ENCODE peak calls at places on chromosomes 11 and 22, in six cellular contexts. T is K562, A is heart left ventricle, R is fibroblast of pulmonary artery, Y is psoas muscle, G is glutamatergic neuron. B is an unnamed sample.

GRCh38 chr11:108857382-108857781 is 192.5 kb downstream of the DDX10 start:
- DNase-seq in T (no peak), A (no peak), R (peak), Y (no peak), G (no peak), B (no peak)

GRCh38 chr11:133695376-133695775 is 149.9 kb downstream of the SPATA19 start:
- DNase-seq in T (no peak), A (no peak), R (no peak), Y (no peak), G (no peak), B (no peak)

GRCh38 chr11:65476632-65477270 is 22.1 kb upstream of the MALAT1 start:
- DNase-seq in T (no peak), A (no peak), R (no peak), Y (peak), G (no peak), B (no peak)

GRCh38 chr22:28346308-28346707 is 333.3 kb downstream of the TTC28 start:
- DNase-seq in T (no peak), A (no peak), R (no peak), Y (no peak), G (no peak), B (no peak)

GRCh38 chr11:111833524-111833923 is 37.9 kb downstream of the ALG9 start:
- DNase-seq in T (no peak), A (no peak), R (peak), Y (no peak), G (no peak), B (no peak)

GRCh38 chr22:19896665-19897355 is 42.1 kb upstream of the GNB1L start:
- DNase-seq in T (peak), A (no peak), R (no peak), Y (no peak), G (no peak), B (no peak)

GRCh38 chr22:33109532-33110148 is 51.5 kb upstream of the SYN3 start:
- DNase-seq in T (no peak), A (no peak), R (no peak), Y (no peak), G (no peak), B (no peak)

GRCh38 chr22:37032535-37033460 is 13.3 kb downstream of the MPST start:
- DNase-seq in T (no peak), A (no peak), R (peak), Y (peak), G (no peak), B (peak)

GRCh38 chr11:71914127-71914526 is 14.3 kb downstream of the XNDC1N start:
- DNase-seq in T (no peak), A (no peak), R (no peak), Y (no peak), G (no peak), B (no peak)

GRCh38 chr11:86588566-86589090 is 83.8 kb downstream of the ME3 start:
- DNase-seq in T (no peak), A (no peak), R (no peak), Y (no peak), G (no peak), B (no peak)

GRCh38 chr11:2459796-2460531 is 15.2 kb downstream of the KCNQ1 start:
- DNase-seq in T (no peak), A (peak), R (no peak), Y (no peak), G (no peak), B (no peak)

GRCh38 chr22:50577987-50578775 is at the start of gene CPT1B:
- DNase-seq in T (peak), A (no peak), R (no peak), Y (peak), G (peak), B (no peak)
- TF ChIP-seq CTCF in T (no peak), A (peak), R (no peak), Y (no peak), G (no peak), B (no peak)

GRCh38 chr11:73365352-73366264 is 10.6 kb upstream of the RELT start:
- DNase-seq in T (no peak), A (no peak), R (no peak), Y (no peak), G (no peak), B (no peak)

GRCh38 chr11:73367482-73368024 is 8.6 kb upstream of the RELT start:
- DNase-seq in T (no peak), A (no peak), R (no peak), Y (no peak), G (no peak), B (no peak)

GRCh38 chr11:73366953-73367352 is 9.2 kb upstream of the RELT start:
- DNase-seq in T (no peak), A (no peak), R (no peak), Y (no peak), G (no peak), B (no peak)

GRCh38 chr11:73363147-73363546 is 13.1 kb upstream of the RELT start:
- DNase-seq in T (no peak), A (no peak), R (no peak), Y (no peak), G (no peak), B (no peak)

DNA sequence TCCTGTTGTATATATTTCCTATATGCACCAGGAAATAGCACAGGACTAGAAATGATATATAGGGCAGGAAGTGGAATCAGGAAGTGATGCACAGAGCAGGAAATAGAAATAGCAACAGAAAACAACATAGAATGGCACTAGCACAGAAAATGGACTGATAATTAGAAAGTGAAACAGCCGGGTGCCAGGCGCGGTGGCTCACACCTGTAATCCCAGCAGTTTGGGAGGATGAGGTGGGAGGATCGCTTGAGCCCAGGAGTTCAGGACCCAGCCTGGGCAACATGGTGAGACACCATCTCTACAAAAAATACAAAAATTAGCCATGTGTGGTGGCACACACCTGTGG is 10.0 kb upstream of the RELT start:
- DNase-seq in T (no peak), A (no peak), R (no peak), Y (no peak), G (no peak), B (no peak)
- TF ChIP-seq CTCF in T (no peak), A (no peak), R (no peak), Y (no peak), G (no peak), B (no peak)

GRCh38 chr11:130624946-130625345 is 176.5 kb downstream of the ADAMTS15 start:
- DNase-seq in T (no peak), A (no peak), R (no peak), Y (no peak), G (no peak), B (no peak)

GRCh38 chr11:130620566-130620965 is 172.1 kb downstream of the ADAMTS15 start:
- DNase-seq in T (no peak), A (no peak), R (no peak), Y (no peak), G (no peak), B (no peak)

GRCh38 chr11:130625907-130626306 is 177.5 kb downstream of the ADAMTS15 start:
- DNase-seq in T (no peak), A (no peak), R (no peak), Y (no peak), G (no peak), B (no peak)

GRCh38 chr11:130622126-130622525 is 173.7 kb downstream of the ADAMTS15 start:
- DNase-seq in T (no peak), A (no peak), R (no peak), Y (no peak), G (no peak), B (no peak)

GRCh38 chr11:130623909-130624668 is 175.6 kb downstream of the ADAMTS15 start:
- DNase-seq in T (no peak), A (no peak), R (no peak), Y (no peak), G (no peak), B (no peak)
- TF ChIP-seq CTCF in T (no peak), A (no peak), R (no peak), Y (no peak), G (no peak), B (no peak)

DNA sequence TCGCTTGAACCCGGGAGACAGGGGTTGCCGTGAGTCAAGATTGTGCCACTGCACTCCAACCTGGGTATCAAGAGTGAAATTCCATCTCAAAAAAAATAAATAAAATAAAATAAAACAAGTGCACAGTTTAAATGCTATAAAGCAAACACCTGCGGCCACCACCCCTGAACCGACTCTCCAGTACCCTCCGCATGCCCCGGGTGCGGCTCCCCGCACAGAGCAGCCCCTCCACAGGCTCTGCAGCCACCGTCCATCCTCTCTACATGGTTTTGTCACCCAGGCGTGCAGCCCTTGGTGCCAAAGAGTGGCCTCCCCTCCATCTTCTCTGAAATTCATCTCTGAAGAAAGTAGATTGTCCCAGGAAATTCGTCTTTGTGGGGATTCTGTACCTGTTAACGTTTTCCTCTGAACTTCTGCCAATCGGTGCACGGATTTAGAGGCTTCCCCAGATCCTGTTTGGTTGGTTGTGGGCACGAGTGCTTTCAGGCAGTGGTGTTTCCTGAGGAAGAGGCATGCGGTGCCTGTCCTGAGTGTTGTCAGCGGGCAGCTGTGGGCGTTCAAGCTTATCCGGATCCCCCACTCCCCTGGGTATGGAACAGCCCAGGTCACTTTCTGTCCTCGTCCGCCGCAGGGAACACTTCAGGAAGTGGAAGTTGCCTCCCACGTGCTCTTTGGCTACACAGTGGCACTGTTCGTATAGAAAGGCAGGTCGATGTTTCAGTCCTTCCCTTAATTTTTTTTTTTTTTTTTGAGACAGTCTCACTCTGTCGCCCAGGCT is 4.1 kb downstream of the MIOX start:
- DNase-seq in T (no peak), A (no peak), R (no peak), Y (no peak), G (no peak), B (no peak)
- TF ChIP-seq CTCF in T (no peak), A (no peak), R (no peak), Y (no peak), G (no peak), B (no peak)

GRCh38 chr11:57429946-57430345 is 3.0 kb upstream of the SLC43A3 start:
- DNase-seq in T (no peak), A (no peak), R (no peak), Y (no peak), G (no peak), B (no peak)

GRCh38 chr11:57428643-57429042 is 1.7 kb upstream of the SLC43A3 start:
- DNase-seq in T (no peak), A (peak), R (no peak), Y (no peak), G (no peak), B (no peak)

GRCh38 chr11:57432017-57432590 is 5.2 kb upstream of the SLC43A3 start:
- DNase-seq in T (no peak), A (peak), R (no peak), Y (no peak), G (no peak), B (no peak)

GRCh38 chr11:57432714-57433163 is 5.8 kb upstream of the SLC43A3 start:
- DNase-seq in T (peak), A (peak), R (peak), Y (no peak), G (no peak), B (no peak)

DNA sequence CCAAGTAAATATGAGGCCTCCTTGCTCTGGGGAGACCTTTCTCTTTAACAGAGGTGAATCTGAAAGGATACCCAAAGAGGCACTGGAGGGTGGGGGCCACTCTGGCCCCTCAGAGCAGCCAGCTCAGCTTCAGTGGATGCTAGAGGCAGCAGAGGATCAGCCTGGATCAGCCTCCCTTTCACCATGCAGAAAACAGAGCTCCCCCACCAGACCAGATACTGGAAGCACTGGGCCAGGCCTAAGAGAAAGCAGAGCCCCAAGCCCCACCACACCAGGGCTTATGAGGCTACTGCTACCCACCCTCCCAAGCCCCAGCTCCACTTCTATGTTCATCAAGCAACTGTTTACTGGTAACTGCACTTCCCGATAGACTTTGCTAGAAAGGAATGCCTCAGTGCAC is 4.0 kb upstream of the SLC43A3 start:
- DNase-seq in T (no peak), A (no peak), R (no peak), Y (no peak), G (no peak), B (no peak)
- TF ChIP-seq CTCF in T (peak), A (no peak), R (no peak), Y (no peak), G (no peak), B (no peak)

DNA sequence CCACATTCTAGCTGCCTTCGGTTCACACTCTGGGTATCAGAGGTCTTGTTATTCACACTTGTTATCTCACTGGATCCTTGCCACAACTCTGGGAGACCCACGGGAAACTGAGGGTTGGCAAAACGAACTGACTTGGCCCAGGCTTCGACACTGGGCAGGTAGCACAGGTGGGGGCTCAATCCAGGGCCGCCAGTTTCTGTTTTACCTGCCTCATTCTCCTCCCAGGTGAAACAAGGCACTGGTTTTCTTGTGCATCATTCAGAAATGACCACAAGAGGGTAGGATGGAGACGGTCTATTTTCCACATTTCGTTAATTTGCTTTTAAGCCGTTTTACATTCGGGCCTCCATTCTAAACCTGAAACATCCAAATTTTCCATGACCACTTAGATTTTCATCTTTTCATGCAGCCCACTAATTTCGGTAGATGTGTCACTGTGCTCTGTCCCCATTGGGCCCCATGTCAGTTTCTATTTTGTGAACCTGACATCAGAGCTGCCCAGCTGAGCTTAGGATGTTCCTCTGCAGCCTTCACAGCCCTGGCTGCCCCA is 108.1 kb downstream of the KIAA1671 start:
- DNase-seq in T (peak), A (no peak), R (no peak), Y (no peak), G (no peak), B (no peak)
- TF ChIP-seq CTCF in T (peak), A (no peak), R (peak), Y (peak), G (no peak), B (no peak)

GRCh38 chr22:39215430-39216142 is 29.2 kb downstream of the PDGFB start:
- DNase-seq in T (peak), A (no peak), R (no peak), Y (no peak), G (no peak), B (no peak)

GRCh38 chr22:39215070-39215396 is 29.7 kb downstream of the PDGFB start:
- DNase-seq in T (no peak), A (no peak), R (no peak), Y (no peak), G (no peak), B (no peak)

GRCh38 chr22:39214006-39214382 is 30.8 kb downstream of the PDGFB start:
- DNase-seq in T (no peak), A (no peak), R (no peak), Y (no peak), G (no peak), B (no peak)

GRCh38 chr22:39214383-39215069 is 30.3 kb downstream of the PDGFB start:
- DNase-seq in T (no peak), A (no peak), R (no peak), Y (no peak), G (no peak), B (peak)

DNA sequence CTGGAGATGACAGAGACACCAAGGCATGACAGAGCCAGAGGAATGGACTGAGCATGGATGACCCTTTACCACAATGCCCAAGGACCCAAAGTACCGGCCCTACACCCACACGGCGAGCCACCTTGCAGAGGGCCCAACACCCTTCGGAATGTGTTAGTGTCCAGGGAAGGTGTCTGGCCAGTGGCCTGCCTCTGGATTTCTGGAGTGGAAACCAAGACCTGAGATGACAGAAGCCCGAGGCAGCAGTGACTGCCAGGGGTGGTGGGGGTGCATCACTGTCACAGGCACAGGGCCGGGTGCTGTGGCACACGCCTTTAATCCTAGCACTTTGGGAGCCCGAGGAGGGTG is 28.7 kb downstream of the PDGFB start:
- DNase-seq in T (no peak), A (no peak), R (no peak), Y (no peak), G (no peak), B (no peak)
- TF ChIP-seq CTCF in T (no peak), A (no peak), R (no peak), Y (no peak), G (peak), B (no peak)

DNA sequence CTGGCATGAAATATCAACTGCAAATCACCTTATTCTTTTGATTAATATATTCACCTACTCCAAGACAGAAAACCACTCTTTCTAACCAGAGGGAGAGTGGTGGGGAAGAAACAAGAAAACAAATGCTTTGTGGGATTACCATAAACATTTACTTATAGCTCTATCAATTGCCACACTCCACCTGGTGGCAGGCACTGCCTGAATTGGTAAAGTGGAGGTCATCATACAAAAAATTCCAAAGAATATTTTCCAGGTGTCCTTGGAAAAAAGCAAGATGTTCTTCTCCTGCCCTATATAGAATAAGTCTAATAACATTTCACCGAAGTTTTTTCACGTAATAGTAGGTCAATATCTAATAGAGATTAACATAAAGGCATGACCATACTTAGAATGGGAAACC is 45.3 kb downstream of the PHF21A start:
- DNase-seq in T (no peak), A (no peak), R (no peak), Y (no peak), G (no peak), B (no peak)
- TF ChIP-seq CTCF in T (no peak), A (no peak), R (peak), Y (no peak), G (no peak), B (peak)

GRCh38 chr22:50245214-50246072 is 620 bp upstream of the TUBGCP6 start:
- DNase-seq in T (peak), A (no peak), R (no peak), Y (no peak), G (no peak), B (no peak)

GRCh38 chr22:50242406-50242949 is 2.3 kb downstream of the TUBGCP6 start:
- DNase-seq in T (no peak), A (no peak), R (no peak), Y (no peak), G (no peak), B (no peak)

GRCh38 chr22:50246242-50247175 is 1.7 kb upstream of the TUBGCP6 start:
- DNase-seq in T (no peak), A (no peak), R (no peak), Y (no peak), G (no peak), B (no peak)

GRCh38 chr22:50243704-50244419 is 961 bp downstream of the TUBGCP6 start:
- DNase-seq in T (no peak), A (no peak), R (no peak), Y (no peak), G (no peak), B (no peak)

DNA sequence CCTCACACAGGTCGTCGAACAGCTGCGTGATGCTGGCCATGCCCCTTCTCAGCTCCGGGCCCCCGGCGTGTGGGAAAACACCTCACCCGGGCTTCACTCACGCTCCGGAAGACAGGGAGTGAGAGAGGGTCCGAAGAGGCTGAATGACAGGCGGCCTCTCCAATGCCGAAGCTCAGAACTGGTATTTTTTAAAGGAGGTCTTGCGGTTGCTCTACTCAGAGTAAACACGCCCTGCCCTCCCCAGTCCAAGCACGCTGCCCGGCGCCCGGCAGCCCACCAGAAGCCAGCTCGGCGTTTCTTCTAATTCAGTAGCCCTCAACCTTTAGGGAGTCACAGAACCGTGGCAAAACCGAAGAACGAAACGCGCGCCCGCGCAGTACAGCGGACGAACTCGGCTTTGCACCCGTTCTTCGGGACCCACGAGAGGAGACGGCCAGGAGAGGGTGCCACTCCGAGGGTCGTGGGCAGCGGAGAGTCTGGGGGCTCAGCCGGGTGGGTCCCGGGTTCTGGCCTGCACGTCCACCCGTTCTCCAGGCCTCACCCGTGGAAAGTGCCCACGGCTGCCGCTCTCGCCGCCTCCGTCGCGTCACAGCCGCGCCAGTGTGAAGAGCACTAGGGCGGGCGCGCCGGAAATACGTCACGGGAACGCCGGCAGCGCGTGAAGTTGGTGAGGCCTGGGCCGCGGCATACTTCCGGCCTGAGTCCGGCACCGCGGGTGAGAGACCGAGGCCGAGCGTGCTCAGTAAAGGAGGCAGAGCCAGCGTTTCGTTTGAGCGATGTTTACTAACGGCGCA is at the start of gene TUBGCP6:
- DNase-seq in T (peak), A (peak), R (peak), Y (peak), G (peak), B (peak)
- TF ChIP-seq CTCF in T (peak), A (peak), R (peak), Y (peak), G (peak), B (no peak)